ENCODE peak calls at places on chromosomes 4 and X, in seven cellular contexts. T is NT2/D1, J is GDM1, M is T-cell, Q is iPS-NIHi11, L is substantia nigra, R is OCI-LY7. Y is an unnamed sample.

GRCh38 chrX:8988456-8988855 is 45.5 kb downstream of the FAM9B start:
- DNase-seq in T (no peak), J (no peak), M (no peak), Q (peak; percentile 4), L (no peak), R (no peak), Y (no peak)

GRCh38 chr4:183468210-183469095 is 24.0 kb downstream of the CDKN2AIP start:
- DNase-seq in T (no peak), J (no peak), M (no peak), Q (no peak), L (no peak), R (no peak), Y (no peak)

GRCh38 chrX:35842657-35843056 is 44.5 kb downstream of the MAGEB16 start:
- DNase-seq in T (no peak), J (peak; percentile 68), M (no peak), Q (no peak), L (no peak), R (no peak), Y (no peak)

GRCh38 chrX:45769919-45770582 is 569.4 kb upstream of the DIPK2B start:
- DNase-seq in T (no peak), J (peak; percentile 87), M (no peak), Q (peak; percentile 18), L (peak; percentile 11), R (no peak), Y (no peak)

GRCh38 chr4:151324449-151325319 is 721 bp downstream of the SH3D19 start:
- DNase-seq in T (no peak), J (no peak), M (no peak), Q (peak; percentile 70), L (peak; percentile 18), R (no peak), Y (peak; percentile 70)

GRCh38 chr4:10006236-10006603 is 15.1 kb downstream of the SLC2A9 start:
- DNase-seq in T (no peak), J (no peak), M (no peak), Q (peak; percentile 29), L (no peak), R (peak; percentile 12), Y (peak; percentile 21)

GRCh38 chr4:28092610-28093009 is 1232.0 kb downstream of the STIM2 start:
- DNase-seq in T (no peak), J (no peak), M (no peak), Q (no peak), L (no peak), R (no peak), Y (no peak)

GRCh38 chr4:124947622-124948265 is 235.2 kb upstream of the ANKRD50 start:
- DNase-seq in T (no peak), J (no peak), M (no peak), Q (no peak), L (no peak), R (no peak), Y (no peak)

GRCh38 chr4:100935090-100935489 is 412.2 kb downstream of the PPP3CA start:
- DNase-seq in T (no peak), J (no peak), M (no peak), Q (no peak), L (no peak), R (peak; percentile 21), Y (no peak)

GRCh38 chr4:111208970-111209369 is 586.1 kb upstream of the PITX2 start:
- DNase-seq in T (peak; percentile 2), J (no peak), M (no peak), Q (peak; percentile 28), L (no peak), R (no peak), Y (no peak)

GRCh38 chr4:88659061-88659889 is 38.4 kb downstream of the NAP1L5 start:
- DNase-seq in T (peak; percentile 28), J (peak; percentile 9), M (peak; percentile 36), Q (peak; percentile 71), L (peak; percentile 30), R (peak; percentile 24), Y (no peak)

GRCh38 chr4:79682161-79682560 is 274.1 kb upstream of the GK2 start:
- DNase-seq in T (no peak), J (no peak), M (no peak), Q (no peak), L (no peak), R (no peak), Y (no peak)

GRCh38 chrX:106170318-106170717 is 2.2 kb downstream of the PWWP3B start:
- DNase-seq in T (no peak), J (no peak), M (no peak), Q (no peak), L (no peak), R (no peak), Y (no peak)

GRCh38 chr4:126182801-126183200 is 868.0 kb downstream of the FAT4 start:
- DNase-seq in T (no peak), J (no peak), M (no peak), Q (no peak), L (no peak), R (no peak), Y (no peak)

GRCh38 chrX:87409113-87409841 is 108.3 kb upstream of the KLHL4 start:
- DNase-seq in T (peak; percentile 0), J (no peak), M (no peak), Q (peak; percentile 7), L (peak; percentile 56), R (no peak), Y (no peak)

GRCh38 chrX:48083212-48083611 is 11.8 kb upstream of the ZNF630 start:
- DNase-seq in T (peak; percentile 35), J (peak; percentile 33), M (peak; percentile 20), Q (peak; percentile 59), L (peak; percentile 0), R (peak; percentile 56), Y (no peak)

GRCh38 chr4:139738846-139739613 is 73.4 kb downstream of the MGST2 start:
- DNase-seq in T (no peak), J (no peak), M (no peak), Q (no peak), L (no peak), R (no peak), Y (no peak)

GRCh38 chrX:131734621-131735020 is 190.7 kb downstream of the OR13H1 start:
- DNase-seq in T (no peak), J (no peak), M (no peak), Q (no peak), L (no peak), R (no peak), Y (peak; percentile 27)

GRCh38 chr4:184355111-184355604 is 119.2 kb downstream of the IRF2 start:
- DNase-seq in T (no peak), J (peak; percentile 98), M (peak; percentile 27), Q (no peak), L (no peak), R (peak; percentile 68), Y (peak; percentile 14)

GRCh38 chrX:115393271-115393670 is 103.8 kb downstream of the LUZP4 start:
- DNase-seq in T (no peak), J (no peak), M (no peak), Q (no peak), L (no peak), R (no peak), Y (no peak)

GRCh38 chr4:153465583-153465921 is 608 bp upstream of the TMEM131L start:
- DNase-seq in T (no peak), J (no peak), M (no peak), Q (peak; percentile 63), L (peak; percentile 17), R (peak; percentile 85), Y (peak; percentile 69)

GRCh38 chr4:15953625-15954024 is 9.3 kb downstream of the FGFBP2 start:
- DNase-seq in T (no peak), J (no peak), M (no peak), Q (no peak), L (no peak), R (no peak), Y (no peak)

GRCh38 chrX:29466441-29466840 is 748.9 kb upstream of the MAGEB2 start:
- DNase-seq in T (no peak), J (no peak), M (no peak), Q (no peak), L (no peak), R (no peak), Y (no peak)

GRCh38 chr4:56283394-56283793 is 103.9 kb downstream of the AASDH start:
- DNase-seq in T (no peak), J (no peak), M (no peak), Q (no peak), L (no peak), R (no peak), Y (no peak)

GRCh38 chr4:26330186-26330787 is 9.5 kb downstream of the RBPJ start:
- DNase-seq in T (no peak), J (peak; percentile 25), M (no peak), Q (peak; percentile 31), L (no peak), R (peak; percentile 77), Y (no peak)

GRCh38 chr4:104524026-104524425 is 29.3 kb upstream of the CXXC4 start:
- DNase-seq in T (no peak), J (no peak), M (no peak), Q (no peak), L (no peak), R (no peak), Y (no peak)

Y was measured in C1 segment of cervical spinal cord.